ENCODE peak calls at places on chromosome 6, in five cellular contexts. T is PC-3, H is AG04450, P is cardiac muscle cell, X is upper lobe of right lung. U is an unnamed sample.

GRCh38 chr6:158149641-158150040 is 18.4 kb downstream of the SERAC1 start:
- DNase-seq in T (peak), H (peak), P (no peak), X (no peak), U (no peak)

GRCh38 chr6:39917329-39917728 is 16.9 kb downstream of the MOCS1 start:
- DNase-seq in T (no peak), H (no peak), P (no peak), X (no peak), U (no peak)

GRCh38 chr6:166742981-166743380 is 115.9 kb upstream of the RPS6KA2 start:
- DNase-seq in T (no peak), H (no peak), P (no peak), X (no peak), U (no peak)

GRCh38 chr6:105780146-105780860 is 305.8 kb upstream of the PRDM1 start:
- DNase-seq in T (peak), H (no peak), P (no peak), X (no peak), U (no peak)

GRCh38 chr6:7251861-7252260 is 61.1 kb downstream of the SSR1 start:
- DNase-seq in T (no peak), H (no peak), P (no peak), X (no peak), U (peak)

GRCh38 chr6:137247724-137248123 is 28.5 kb upstream of the IFNGR1 start:
- DNase-seq in T (no peak), H (no peak), P (no peak), X (no peak), U (no peak)

GRCh38 chr6:96823743-96824142 is 13.5 kb downstream of the GPR63 start:
- DNase-seq in T (no peak), H (no peak), P (no peak), X (no peak), U (no peak)

GRCh38 chr6:157867155-157867559 is 44.1 kb downstream of the SNX9 start:
- DNase-seq in T (peak), H (no peak), P (no peak), X (no peak), U (no peak)

GRCh38 chr6:3263091-3263490 is 4.3 kb downstream of the PSMG4 start:
- DNase-seq in T (no peak), H (no peak), P (no peak), X (no peak), U (no peak)

GRCh38 chr6:40526036-40526435 is 61.1 kb downstream of the LRFN2 start:
- DNase-seq in T (no peak), H (no peak), P (no peak), X (no peak), U (no peak)

GRCh38 chr6:33929575-33930288 is 125.9 kb upstream of the MLN start:
- DNase-seq in T (no peak), H (no peak), P (no peak), X (no peak), U (no peak)

GRCh38 chr6:49151957-49152356 is 311.1 kb downstream of the MMUT start:
- DNase-seq in T (no peak), H (no peak), P (no peak), X (no peak), U (no peak)

GRCh38 chr6:65170273-65170672 is 536.8 kb downstream of the EYS start:
- DNase-seq in T (peak), H (no peak), P (no peak), X (no peak), U (no peak)

GRCh38 chr6:50380409-50381105 is 330.8 kb upstream of the DEFB112 start:
- DNase-seq in T (no peak), H (no peak), P (no peak), X (no peak), U (no peak)

GRCh38 chr6:93918258-93918657 is 498.9 kb upstream of the EPHA7 start:
- DNase-seq in T (no peak), H (no peak), P (no peak), X (no peak), U (no peak)

GRCh38 chr6:3628143-3628840 is 123.2 kb downstream of the PXDC1 start:
- DNase-seq in T (no peak), H (no peak), P (no peak), X (no peak), U (no peak)

GRCh38 chr6:169752074-169752623 is 727 bp downstream of the ERMARD start:
- DNase-seq in T (no peak), H (no peak), P (peak), X (no peak), U (no peak)

GRCh38 chr6:45743028-45743615 is 272.5 kb downstream of the CLIC5 start:
- DNase-seq in T (no peak), H (no peak), P (no peak), X (no peak), U (no peak)

GRCh38 chr6:45462190-45463134 is 84.7 kb upstream of the SUPT3H start:
- DNase-seq in T (no peak), H (no peak), P (no peak), X (no peak), U (no peak)

GRCh38 chr6:128158496-128158895 is 257.6 kb upstream of the THEMIS start:
- DNase-seq in T (peak), H (no peak), P (no peak), X (no peak), U (no peak)

GRCh38 chr6:31888281-31889258 is 8.9 kb downstream of the EHMT2 start:
- DNase-seq in T (peak), H (no peak), P (peak), X (peak), U (no peak)

GRCh38 chr6:8110117-8110721 is 7.9 kb upstream of the EEF1E1 start:
- DNase-seq in T (no peak), H (no peak), P (no peak), X (no peak), U (no peak)

GRCh38 chr6:159969204-159969912 is 476 bp downstream of the IGF2R start:
- DNase-seq in T (no peak), H (no peak), P (peak), X (peak), U (peak)

GRCh38 chr6:29887330-29887818 is 55.0 kb upstream of the HLA-A start:
- DNase-seq in T (peak), H (no peak), P (peak), X (peak), U (peak)

GRCh38 chr6:170371588-170371987 is 65.0 kb downstream of the FAM120B start:
- DNase-seq in T (no peak), H (no peak), P (peak), X (no peak), U (no peak)

GRCh38 chr6:127554435-127555006 is 22.5 kb upstream of the C6orf58 start:
- DNase-seq in T (peak), H (no peak), P (peak), X (no peak), U (no peak)

GRCh38 chr6:12865782-12866181 is 149.2 kb downstream of the PHACTR1 start:
- DNase-seq in T (no peak), H (no peak), P (no peak), X (no peak), U (no peak)
- H3K4me3 ChIP-seq in T (no peak), H (no peak), P (no peak), X (no peak), U (no peak)

DNA sequence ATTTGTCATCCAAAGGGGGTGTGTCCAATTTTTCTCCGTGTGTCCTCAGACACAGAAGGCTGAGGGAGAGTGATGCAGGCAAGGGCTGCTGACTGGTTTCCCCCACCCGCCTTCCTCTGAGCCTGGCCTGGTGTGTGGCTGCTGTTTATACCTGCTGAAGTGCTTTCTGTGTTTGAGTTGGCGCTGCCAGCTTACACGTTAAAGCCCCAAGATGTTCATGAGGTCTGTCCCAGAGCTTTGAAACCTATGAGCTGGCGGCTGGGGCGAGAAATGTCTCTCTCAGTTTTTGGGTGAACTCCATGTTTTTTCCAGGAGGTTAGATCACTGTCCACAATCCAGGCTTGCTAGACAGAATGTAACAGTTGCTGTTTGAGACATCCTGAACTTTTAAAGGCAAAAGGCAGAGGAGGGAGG is 69.0 kb upstream of the CCN2 start:
- DNase-seq in T (no peak), H (no peak), P (no peak), X (peak), U (peak)
- H3K27ac ChIP-seq in T (no peak), H (no peak), P (peak), X (no peak), U (no peak)

GRCh38 chr6:154507209-154507898 is 3.1 kb downstream of the CNKSR3 start:
- DNase-seq in T (no peak), H (no peak), P (no peak), X (no peak), U (no peak)
- H3K4me3 ChIP-seq in T (no peak), H (peak), P (no peak), X (no peak), U (no peak)

DNA sequence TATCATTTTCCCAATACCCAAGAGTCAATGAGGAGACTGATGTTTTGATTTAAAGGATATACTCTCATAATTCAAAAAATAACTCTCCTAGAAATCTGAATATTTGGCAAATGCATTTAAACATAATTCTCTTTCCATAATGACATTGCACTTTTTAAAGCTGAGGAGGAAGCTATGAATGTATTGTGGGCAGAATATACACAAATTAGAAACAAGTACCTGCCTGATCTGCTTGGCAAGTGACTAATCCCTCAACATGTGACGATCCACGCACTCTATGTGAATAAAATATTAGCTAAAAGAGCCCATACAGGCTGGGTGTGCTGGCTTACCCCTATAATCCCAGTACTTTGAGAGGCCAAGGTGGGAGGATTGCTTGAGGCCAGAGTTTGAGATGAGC is 88.3 kb upstream of the CCDC28A start:
- DNase-seq in T (no peak), H (no peak), P (no peak), X (no peak), U (no peak)
- H3K27ac ChIP-seq in T (no peak), H (no peak), P (no peak), X (no peak), U (no peak)

GRCh38 chr6:35181313-35181932 is 32.3 kb upstream of the SCUBE3 start:
- DNase-seq in T (peak), H (no peak), P (peak), X (no peak), U (no peak)
- H3K4me3 ChIP-seq in T (no peak), H (no peak), P (no peak), X (no peak), U (no peak)

DNA sequence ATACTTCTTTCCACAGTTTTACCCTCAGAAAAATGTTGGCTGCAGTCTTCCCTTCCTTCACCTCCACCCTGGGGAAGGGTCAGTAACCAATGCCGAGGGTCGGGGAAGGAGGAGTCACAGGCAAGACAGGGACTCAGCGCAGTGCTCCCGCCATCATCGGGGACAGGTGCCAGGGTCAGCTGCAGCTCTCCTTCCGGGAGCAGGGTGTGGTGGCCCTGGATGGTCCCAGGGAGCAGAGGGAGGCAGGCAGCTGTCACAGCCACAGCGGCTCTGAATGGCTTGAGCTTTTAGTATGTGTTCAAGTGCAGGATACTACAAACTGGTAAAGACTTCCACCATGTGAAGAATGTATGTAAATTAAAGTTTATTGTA is 26.0 kb upstream of the PI16 start:
- DNase-seq in T (no peak), H (no peak), P (no peak), X (no peak), U (no peak)
- H3K27ac ChIP-seq in T (no peak), H (no peak), P (no peak), X (no peak), U (no peak)

DNA sequence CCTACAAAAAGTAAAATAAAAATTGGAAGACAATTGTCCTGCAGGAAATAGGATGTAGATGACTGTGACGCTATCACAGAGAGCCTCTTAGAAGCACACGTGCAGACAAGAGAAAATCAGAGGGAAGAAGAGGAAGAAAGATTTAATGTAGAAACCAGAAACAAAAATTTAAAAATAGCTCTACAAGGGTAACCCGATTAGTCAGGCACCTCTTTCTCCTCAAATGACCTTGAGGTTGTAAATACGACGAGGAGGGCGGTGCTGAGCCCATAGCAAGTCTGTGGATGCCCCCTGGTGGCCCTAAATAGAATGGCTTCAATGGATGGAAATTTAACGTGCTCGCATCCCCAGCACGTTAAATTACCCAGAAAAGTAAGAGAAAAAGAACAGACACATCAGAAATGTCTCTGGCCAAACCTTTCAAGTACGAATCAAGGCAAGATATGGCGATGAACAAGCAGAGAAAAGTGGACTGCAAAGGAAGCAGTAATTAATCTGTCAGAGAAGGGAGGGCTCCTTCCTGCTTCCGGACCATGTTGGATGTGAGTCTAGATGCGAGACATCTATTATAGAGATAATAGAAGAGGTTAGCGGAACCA is 4.2 kb upstream of the PRPH2 start:
- DNase-seq in T (peak), H (peak), P (peak), X (peak), U (peak)
- H3K4me3 ChIP-seq in T (peak), H (peak), P (no peak), X (peak), U (peak)

GRCh38 chr6:36907781-36908180 is 22.0 kb downstream of the C6orf89 start:
- DNase-seq in T (peak), H (no peak), P (no peak), X (no peak), U (no peak)
- H3K27ac ChIP-seq in T (peak), H (no peak), P (no peak), X (no peak), U (peak)

GRCh38 chr6:63305278-63305677 is 14.5 kb downstream of the LGSN start:
- DNase-seq in T (no peak), H (no peak), P (no peak), X (no peak), U (no peak)

GRCh38 chr6:63306446-63306845 is 13.3 kb downstream of the LGSN start:
- DNase-seq in T (no peak), H (no peak), P (no peak), X (no peak), U (no peak)

GRCh38 chr6:63307581-63308246 is 12.1 kb downstream of the LGSN start:
- DNase-seq in T (peak), H (peak), P (peak), X (no peak), U (no peak)
- H3K4me3 ChIP-seq in T (peak), H (no peak), P (no peak), X (no peak), U (no peak)

GRCh38 chr6:36947570-36948351 is 6.8 kb upstream of the PI16 start:
- DNase-seq in T (no peak), H (no peak), P (no peak), X (peak), U (no peak)
- H3K27ac ChIP-seq in T (no peak), H (no peak), P (no peak), X (no peak), U (no peak)